ENCODE peak calls at places on chromosomes 4 and X, in five cellular contexts. One of them, this sample, is unnamed.

GRCh38 chr4:86594559-86595425 is 677 bp downstream of the PTPN13 start:
- DNase-seq in type B pancreatic cell: peak; percentile 70
- DNase-seq in stimulated activated CD4-positive, alpha-beta T cell treated with anti-CD3 and anti-CD28 coated beads, Interleukin-4, amount 100 ng/mL, for 48 hours: peak; percentile 2
- DNase-seq in cardiac fibroblast: peak; percentile 77
- DNase-seq in hippocampal formation: peak; percentile 60
- DNase-seq in this sample: peak; percentile 90

GRCh38 chrX:17174671-17175070 is 200.3 kb upstream of the NHS start:
- DNase-seq in stimulated activated CD4-positive, alpha-beta T cell treated with anti-CD3 and anti-CD28 coated beads, Interleukin-4, amount 100 ng/mL, for 48 hours: no peak
- DNase-seq in cardiac fibroblast: no peak
- DNase-seq in type B pancreatic cell: no peak
- DNase-seq in hippocampal formation: peak; percentile 51
- DNase-seq in this sample: no peak

GRCh38 chr4:3188118-3188517 is 60.8 kb upstream of the MSANTD1 start:
- DNase-seq in hippocampal formation: no peak
- DNase-seq in stimulated activated CD4-positive, alpha-beta T cell treated with anti-CD3 and anti-CD28 coated beads, Interleukin-4, amount 100 ng/mL, for 48 hours: no peak
- DNase-seq in type B pancreatic cell: no peak
- DNase-seq in cardiac fibroblast: no peak
- DNase-seq in this sample: peak; percentile 69

GRCh38 chrX:38494239-38494823 is 67.0 kb upstream of the TSPAN7 start:
- DNase-seq in type B pancreatic cell: no peak
- DNase-seq in cardiac fibroblast: peak; percentile 0
- DNase-seq in hippocampal formation: no peak
- DNase-seq in stimulated activated CD4-positive, alpha-beta T cell treated with anti-CD3 and anti-CD28 coated beads, Interleukin-4, amount 100 ng/mL, for 48 hours: no peak
- DNase-seq in this sample: no peak

GRCh38 chrX:148459343-148459742 is 41.1 kb upstream of the AFF2 start:
- DNase-seq in type B pancreatic cell: no peak
- DNase-seq in hippocampal formation: no peak
- DNase-seq in cardiac fibroblast: no peak
- DNase-seq in stimulated activated CD4-positive, alpha-beta T cell treated with anti-CD3 and anti-CD28 coated beads, Interleukin-4, amount 100 ng/mL, for 48 hours: no peak
- DNase-seq in this sample: no peak

GRCh38 chr4:169018406-169018805 is 8.4 kb upstream of the CBR4 start:
- DNase-seq in cardiac fibroblast: no peak
- DNase-seq in hippocampal formation: no peak
- DNase-seq in type B pancreatic cell: no peak
- DNase-seq in stimulated activated CD4-positive, alpha-beta T cell treated with anti-CD3 and anti-CD28 coated beads, Interleukin-4, amount 100 ng/mL, for 48 hours: no peak
- DNase-seq in this sample: no peak

GRCh38 chrX:44071070-44071645 is 98.0 kb upstream of the NDP start:
- DNase-seq in type B pancreatic cell: no peak
- DNase-seq in hippocampal formation: no peak
- DNase-seq in cardiac fibroblast: no peak
- DNase-seq in stimulated activated CD4-positive, alpha-beta T cell treated with anti-CD3 and anti-CD28 coated beads, Interleukin-4, amount 100 ng/mL, for 48 hours: no peak
- DNase-seq in this sample: no peak

GRCh38 chr4:185638548-185639301 is 103.4 kb upstream of the PDLIM3 start:
- DNase-seq in stimulated activated CD4-positive, alpha-beta T cell treated with anti-CD3 and anti-CD28 coated beads, Interleukin-4, amount 100 ng/mL, for 48 hours: no peak
- DNase-seq in cardiac fibroblast: no peak
- DNase-seq in type B pancreatic cell: no peak
- DNase-seq in hippocampal formation: no peak
- DNase-seq in this sample: no peak

GRCh38 chrX:19566359-19567141 is 51.2 kb upstream of the MAP3K15 start:
- DNase-seq in hippocampal formation: no peak
- DNase-seq in type B pancreatic cell: no peak
- DNase-seq in stimulated activated CD4-positive, alpha-beta T cell treated with anti-CD3 and anti-CD28 coated beads, Interleukin-4, amount 100 ng/mL, for 48 hours: no peak
- DNase-seq in cardiac fibroblast: peak; percentile 67
- DNase-seq in this sample: no peak

GRCh38 chrX:19842542-19842941 is 44.9 kb downstream of the SH3KBP1 start:
- DNase-seq in hippocampal formation: no peak
- DNase-seq in stimulated activated CD4-positive, alpha-beta T cell treated with anti-CD3 and anti-CD28 coated beads, Interleukin-4, amount 100 ng/mL, for 48 hours: no peak
- DNase-seq in cardiac fibroblast: no peak
- DNase-seq in type B pancreatic cell: no peak
- DNase-seq in this sample: no peak

GRCh38 chrX:154029439-154029838 is 9.7 kb upstream of the IRAK1 start:
- DNase-seq in type B pancreatic cell: no peak
- DNase-seq in stimulated activated CD4-positive, alpha-beta T cell treated with anti-CD3 and anti-CD28 coated beads, Interleukin-4, amount 100 ng/mL, for 48 hours: no peak
- DNase-seq in hippocampal formation: no peak
- DNase-seq in cardiac fibroblast: no peak
- DNase-seq in this sample: no peak

GRCh38 chr4:89469930-89470375 is 162.4 kb upstream of the GPRIN3 start:
- DNase-seq in type B pancreatic cell: no peak
- DNase-seq in stimulated activated CD4-positive, alpha-beta T cell treated with anti-CD3 and anti-CD28 coated beads, Interleukin-4, amount 100 ng/mL, for 48 hours: no peak
- DNase-seq in cardiac fibroblast: peak; percentile 92
- DNase-seq in hippocampal formation: no peak
- DNase-seq in this sample: no peak

GRCh38 chrX:88982933-88983332 is 235.9 kb downstream of the CPXCR1 start:
- DNase-seq in stimulated activated CD4-positive, alpha-beta T cell treated with anti-CD3 and anti-CD28 coated beads, Interleukin-4, amount 100 ng/mL, for 48 hours: no peak
- DNase-seq in hippocampal formation: no peak
- DNase-seq in type B pancreatic cell: no peak
- DNase-seq in cardiac fibroblast: no peak
- DNase-seq in this sample: no peak

GRCh38 chrX:152904151-152905080 is 6.5 kb downstream of the ZNF185 start:
- DNase-seq in stimulated activated CD4-positive, alpha-beta T cell treated with anti-CD3 and anti-CD28 coated beads, Interleukin-4, amount 100 ng/mL, for 48 hours: peak; percentile 29
- DNase-seq in hippocampal formation: peak; percentile 6
- DNase-seq in cardiac fibroblast: peak; percentile 58
- DNase-seq in type B pancreatic cell: no peak
- DNase-seq in this sample: no peak

GRCh38 chr4:112288455-112288854 is 2.8 kb upstream of the TIFA start:
- DNase-seq in cardiac fibroblast: no peak
- DNase-seq in type B pancreatic cell: no peak
- DNase-seq in stimulated activated CD4-positive, alpha-beta T cell treated with anti-CD3 and anti-CD28 coated beads, Interleukin-4, amount 100 ng/mL, for 48 hours: no peak
- DNase-seq in hippocampal formation: no peak
- DNase-seq in this sample: no peak